ENCODE peak calls at places on chromosomes 5 and 9, in nine cellular contexts. O, L, Q, G, P, I, X, Y and F are unnamed samples.

GRCh38 chr5:100623719-100624118 is 88.5 kb downstream of the FAM174A start:
- DNase-seq in O (no peak), L (peak; percentile 14), Q (peak; percentile 50), G (peak; percentile 66), P (peak; percentile 70), I (peak; percentile 68), X (peak; percentile 20), Y (peak; percentile 49), F (peak; percentile 31)

GRCh38 chr9:8304720-8305119 is 505.1 kb upstream of the DMAC1 start:
- DNase-seq in O (no peak), L (no peak), Q (no peak), G (no peak), P (no peak), I (no peak), X (no peak), Y (no peak), F (no peak)

GRCh38 chr9:13967011-13967410 is 346.9 kb downstream of the NFIB start:
- DNase-seq in O (no peak), L (no peak), Q (no peak), G (no peak), P (no peak), I (peak; percentile 31), X (no peak), Y (no peak), F (no peak)

GRCh38 chr9:95514402-95514801 is 2.4 kb downstream of the PTCH1 start:
- DNase-seq in O (no peak), L (no peak), Q (no peak), G (no peak), P (no peak), I (no peak), X (no peak), Y (no peak), F (no peak)

GRCh38 chr5:31096238-31096865 is 97.1 kb upstream of the CDH6 start:
- DNase-seq in O (no peak), L (no peak), Q (no peak), G (peak; percentile 74), P (peak; percentile 77), I (peak; percentile 81), X (no peak), Y (peak; percentile 30), F (peak; percentile 21)

GRCh38 chr5:103624035-103624461 is 61.5 kb upstream of the NUDT12 start:
- DNase-seq in O (no peak), L (no peak), Q (peak; percentile 90), G (peak; percentile 99), P (peak; percentile 91), I (peak; percentile 88), X (no peak), Y (peak; percentile 93), F (peak; percentile 34)

GRCh38 chr9:113955076-113955752 is 79.1 kb downstream of the ZNF618 start:
- DNase-seq in O (no peak), L (no peak), Q (peak; percentile 94), G (peak; percentile 91), P (peak; percentile 82), I (peak; percentile 82), X (no peak), Y (peak; percentile 82), F (peak; percentile 89)

GRCh38 chr5:860506-861150 is 9.8 kb upstream of the ZDHHC11 start:
- DNase-seq in O (peak; percentile 58), L (no peak), Q (no peak), G (no peak), P (no peak), I (no peak), X (no peak), Y (no peak), F (no peak)

GRCh38 chr5:141121563-141121962 is at the start of gene PCDHB4:
- DNase-seq in O (no peak), L (peak; percentile 10), Q (no peak), G (peak; percentile 8), P (no peak), I (peak; percentile 6), X (no peak), Y (peak; percentile 8), F (no peak)
- TF ChIP-seq CTCF in O (peak; percentile 28), L (no peak), Q (no peak), G (no peak), P (peak; percentile 7), I (no peak), X (no peak), Y (peak; percentile 14), F (peak; percentile 17)

GRCh38 chr5:126777974-126778674 is 1.2 kb downstream of the LMNB1 start:
- DNase-seq in O (peak; percentile 81), L (peak; percentile 96), Q (peak; percentile 96), G (peak; percentile 96), P (peak; percentile 97), I (peak; percentile 97), X (peak; percentile 89), Y (peak; percentile 94), F (peak; percentile 92)

GRCh38 chr5:126776499-126777256 is at the start of gene LMNB1:
- DNase-seq in O (peak; percentile 96), L (peak; percentile 98), Q (peak; percentile 97), G (peak; percentile 95), P (peak; percentile 97), I (peak; percentile 95), X (peak; percentile 96), Y (peak; percentile 94), F (peak; percentile 93)

GRCh38 chr5:126777257-126777973 is 479 bp downstream of the LMNB1 start:
- DNase-seq in O (peak; percentile 86), L (peak; percentile 72), Q (peak; percentile 53), G (peak; percentile 62), P (peak; percentile 63), I (peak; percentile 64), X (peak; percentile 76), Y (peak; percentile 53), F (peak; percentile 52)

GRCh38 chr5:126778675-126779403 is 1.9 kb downstream of the LMNB1 start:
- DNase-seq in O (no peak), L (no peak), Q (no peak), G (no peak), P (peak; percentile 10), I (no peak), X (no peak), Y (peak; percentile 9), F (no peak)

DNA sequence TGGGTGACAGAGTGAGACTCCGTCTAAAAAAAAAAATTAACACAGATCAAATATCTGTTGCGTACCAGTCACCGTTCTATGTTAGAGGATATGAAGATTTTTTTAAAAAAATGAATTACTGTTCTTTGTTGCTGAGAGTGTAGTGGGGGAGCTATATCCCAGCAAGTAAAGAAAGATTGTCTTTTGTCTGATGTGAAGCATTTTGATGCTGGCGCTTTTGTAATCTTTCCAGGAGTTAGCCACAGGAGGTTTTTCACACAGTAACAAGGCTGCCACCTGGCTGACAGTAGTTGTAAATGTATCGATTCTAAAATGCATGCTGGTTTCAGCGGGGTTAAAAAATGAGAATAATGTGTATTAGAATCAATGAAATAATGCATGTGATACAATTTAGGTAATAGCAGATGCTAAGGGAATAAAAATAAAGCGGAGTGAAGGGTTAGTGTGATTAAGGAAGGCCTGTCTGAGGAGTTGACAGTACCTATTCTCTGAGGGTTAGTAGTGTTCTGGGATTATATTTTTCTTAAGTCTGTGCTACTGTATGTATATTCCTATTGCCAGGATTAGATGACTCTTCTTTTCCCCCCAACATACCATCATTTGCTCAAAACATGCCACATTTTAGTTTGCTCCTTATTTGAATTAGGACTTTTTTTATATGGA is 3.4 kb downstream of the LMNB1 start:
- DNase-seq in O (no peak), L (peak; percentile 72), Q (peak; percentile 81), G (peak; percentile 86), P (peak; percentile 85), I (peak; percentile 84), X (peak; percentile 75), Y (peak; percentile 83), F (peak; percentile 75)
- H3K4me3 ChIP-seq in O (no peak overlapping the region), L (peak overlapping the region; percentile 12), Q (peak overlapping the region; percentile 23), G (peak overlapping the region; percentile 23), P (no peak overlapping the region), I (no peak overlapping the region), X (no peak overlapping the region), Y (peak overlapping the region; percentile 27), F (peak overlapping the region; percentile 33)

GRCh38 chr5:163569284-163569683 is 63.9 kb downstream of the MAT2B start:
- DNase-seq in O (no peak), L (peak; percentile 8), Q (peak; percentile 72), G (peak; percentile 79), P (peak; percentile 34), I (peak; percentile 57), X (no peak), Y (peak; percentile 61), F (peak; percentile 57)
- TF ChIP-seq CTCF in O (no peak), L (no peak), Q (peak; percentile 52), G (peak; percentile 18), P (no peak), I (peak; percentile 6), X (peak; percentile 58), Y (peak; percentile 29), F (peak; percentile 50)

GRCh38 chr5:171629221-171630005 is 156.2 kb upstream of the SMIM23 start:
- DNase-seq in O (no peak), L (peak; percentile 24), Q (no peak), G (peak; percentile 29), P (no peak), I (peak; percentile 24), X (no peak), Y (peak; percentile 34), F (no peak)
- H3K4me3 ChIP-seq in O (no peak overlapping the region), L (peak overlapping the region; percentile 50), Q (no peak overlapping the region), G (no peak overlapping the region), P (no peak overlapping the region), I (no peak overlapping the region), X (no peak overlapping the region), Y (no peak overlapping the region), F (no peak overlapping the region)

GRCh38 chr9:110452227-110452801 is 114.7 kb upstream of the TXNDC8 start:
- DNase-seq in O (no peak), L (peak; percentile 11), Q (no peak), G (peak; percentile 43), P (peak; percentile 38), I (peak; percentile 51), X (no peak), Y (peak; percentile 32), F (peak; percentile 3)
- TF ChIP-seq CTCF in O (peak; percentile 22), L (peak; percentile 61), Q (peak; percentile 40), G (peak; percentile 12), P (peak; percentile 17), I (peak; percentile 46), X (peak; percentile 58), Y (peak; percentile 36), F (peak; percentile 45)

GRCh38 chr9:100100268-100100667 is 1.2 kb downstream of the INVS start:
- DNase-seq in O (no peak), L (no peak), Q (no peak), G (no peak), P (no peak), I (no peak), X (no peak), Y (no peak), F (no peak)
- H3K4me3 ChIP-seq in O (peak overlapping the region; percentile 98), L (peak overlapping the region; percentile 97), Q (peak overlapping the region; percentile 90), G (peak overlapping the region; percentile 89), P (peak overlapping the region; percentile 69), I (peak overlapping the region; percentile 75), X (peak overlapping the region; percentile 41), Y (peak overlapping the region; percentile 99), F (peak overlapping the region; percentile 99)

DNA sequence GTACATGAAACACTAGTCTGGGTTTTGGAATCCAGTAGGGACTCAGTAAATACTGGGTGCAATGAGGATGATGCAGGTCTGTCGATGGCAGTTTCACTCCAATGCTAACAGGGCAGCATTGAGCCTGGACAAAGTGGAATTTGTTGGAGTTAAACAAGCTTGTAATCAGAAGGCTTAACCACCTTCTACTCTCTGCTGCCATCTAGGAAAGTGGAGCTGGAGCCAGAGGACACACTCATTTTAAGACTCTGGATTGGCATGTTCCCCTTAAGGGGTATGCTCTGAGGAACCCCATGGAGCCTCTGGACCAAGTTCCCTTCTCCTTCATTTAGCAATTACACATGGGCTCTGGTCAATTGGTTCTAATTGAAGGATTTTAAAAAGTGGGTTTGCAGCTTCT is 331.0 kb upstream of the ADAMTSL1 start:
- DNase-seq in O (no peak), L (no peak), Q (peak; percentile 6), G (no peak), P (peak; percentile 37), I (peak; percentile 25), X (peak; percentile 32), Y (peak; percentile 10), F (no peak)
- TF ChIP-seq CTCF in O (no peak), L (no peak), Q (peak; percentile 24), G (peak; percentile 11), P (peak; percentile 10), I (peak; percentile 51), X (peak; percentile 27), Y (peak; percentile 23), F (peak; percentile 35)